ENCODE peak calls at places on chromosomes 6 and 20, in eight cellular contexts. V is stimulated activated CD4-positive, alpha-beta T cell treated with anti-CD3 and anti-CD28 coated beads, TNF-alpha, amount 100 ng/mL, for 1 hour; Q is posterior vena cava; C is transverse colon; S is Right ventricle myocardium superior; N is NCI-H1417; G is GM19239; P is adrenal gland. X is an unnamed sample.

GRCh38 chr6:169854083-169854725 is 102.8 kb downstream of the ERMARD start:
- DNase-seq in N (no peak), S (peak), G (no peak), P (no peak), Q (peak), C (no peak), V (no peak), X (no peak)

GRCh38 chr6:37674161-37674560 is 23.5 kb downstream of the MDGA1 start:
- DNase-seq in S (no peak), N (peak), Q (peak), P (no peak), V (no peak), G (no peak), C (no peak), X (peak)

GRCh38 chr6:45951771-45952529 is 63.7 kb downstream of the CLIC5 start:
- DNase-seq in V (no peak), G (no peak), S (no peak), C (peak), N (peak), Q (no peak), P (no peak), X (no peak)

GRCh38 chr6:4358414-4359107 is 223.2 kb upstream of the ECI2 start:
- DNase-seq in Q (peak), S (peak), N (no peak), V (no peak), G (no peak), P (peak), C (peak), X (peak)

GRCh38 chr6:72564231-72564630 is 57.6 kb upstream of the KCNQ5 start:
- DNase-seq in N (no peak), C (no peak), V (no peak), G (no peak), S (no peak), P (no peak), Q (no peak), X (no peak)

GRCh38 chr20:15848126-15848525 is 725.1 kb downstream of the KIF16B start:
- DNase-seq in P (no peak), G (no peak), S (no peak), V (no peak), N (no peak), C (no peak), Q (no peak), X (no peak)

GRCh38 chr6:53107091-53107490 is 41.5 kb downstream of the GCM1 start:
- DNase-seq in Q (no peak), P (no peak), S (no peak), N (no peak), V (no peak), G (no peak), C (no peak), X (no peak)

GRCh38 chr20:4726710-4727391 is 5.1 kb downstream of the PRND start:
- DNase-seq in C (peak), Q (no peak), G (peak), V (no peak), N (no peak), S (no peak), P (peak), X (no peak)

GRCh38 chr6:120384671-120385070 is 949.6 kb downstream of the TBC1D32 start:
- DNase-seq in Q (no peak), V (no peak), C (no peak), P (no peak), N (no peak), S (no peak), G (no peak), X (no peak)

GRCh38 chr20:14142171-14142570 is 146.9 kb downstream of the MACROD2 start:
- DNase-seq in S (no peak), N (peak), V (no peak), P (peak), C (peak), Q (no peak), G (no peak), X (peak)

GRCh38 chr6:169957351-169957963 is 206.0 kb downstream of the ERMARD start:
- DNase-seq in V (no peak), G (no peak), P (no peak), N (no peak), Q (peak), S (no peak), C (peak), X (no peak)

GRCh38 chr20:50434653-50435396 is 75.4 kb upstream of the PTPN1 start:
- DNase-seq in G (no peak), Q (no peak), N (no peak), P (no peak), C (no peak), V (no peak), S (no peak), X (peak)

GRCh38 chr6:26199773-26200728 is 112.8 kb downstream of the HFE start:
- DNase-seq in S (no peak), G (no peak), P (no peak), V (no peak), Q (no peak), C (no peak), N (peak), X (no peak)

GRCh38 chr6:66103954-66104353 is 396.9 kb upstream of the EYS start:
- DNase-seq in C (no peak), P (no peak), Q (no peak), S (no peak), V (no peak), G (no peak), N (no peak), X (no peak)

GRCh38 chr20:38935285-38935684 is 9.1 kb downstream of the FAM83D start:
- DNase-seq in V (no peak), G (no peak), C (no peak), P (no peak), Q (no peak), N (no peak), S (no peak), X (peak)

GRCh38 chr6:44855562-44856494 is 468.3 kb downstream of the CDC5L start:
- DNase-seq in C (no peak), P (no peak), Q (no peak), G (no peak), V (no peak), S (no peak), N (peak), X (no peak)

GRCh38 chr6:151391471-151392428 is at the start of gene ZBTB2:
- DNase-seq in V (peak), N (peak), Q (peak), P (peak), C (peak), G (peak), S (peak), X (peak)

GRCh38 chr6:41698350-41698781 is 37.0 kb downstream of the TFEB start:
- DNase-seq in G (no peak), C (no peak), Q (no peak), V (no peak), S (peak), N (no peak), P (no peak), X (no peak)

GRCh38 chr6:141401168-141401567 is 731.6 kb upstream of the GJE1 start:
- DNase-seq in C (no peak), S (no peak), P (no peak), N (no peak), Q (no peak), V (no peak), G (no peak), X (no peak)